ENCODE peak calls at places on chromosomes 16 and 17, in seven cellular contexts. A is stimulated activated naive CD8-positive, alpha-beta T cell treated with anti-CD3 and anti-CD28 coated beads, Interleukin-15, Interleukin-2, amounts not matched to agents 100 U/mL and 50 U/mL, for 24 hours; F is activated naive CD8-positive, alpha-beta T cell treated with anti-CD3 and anti-CD28 coated beads for 36 hours; I is RCC 7860; B is stimulated activated CD4-positive, alpha-beta T cell treated with anti-CD3 and anti-CD28 coated beads, TNF-alpha, amount 100 ng/mL, for 24 hours; E is MM.1S; R is thyroid gland. Z is an unnamed sample.

GRCh38 chr16:70653809-70654771 is 7.7 kb downstream of the IL34 start:
- DNase-seq in A (peak), F (peak), I (peak), B (peak), E (peak), R (peak), Z (peak)

GRCh38 chr16:74297296-74297665 is 667 bp downstream of the PSMD7 start:
- DNase-seq in A (peak), F (peak), I (no peak), B (peak), E (peak), R (no peak), Z (peak)

GRCh38 chr17:29237476-29238132 is 9.1 kb upstream of the CRYBA1 start:
- DNase-seq in A (no peak), F (no peak), I (peak), B (no peak), E (no peak), R (no peak), Z (no peak)

GRCh38 chr17:48995871-48996695 is 1.1 kb upstream of the IGF2BP1 start:
- DNase-seq in A (no peak), F (peak), I (no peak), B (no peak), E (no peak), R (no peak), Z (peak)

GRCh38 chr17:58658804-58659713 is 32.8 kb downstream of the TEX14 start:
- DNase-seq in A (peak), F (peak), I (peak), B (peak), E (peak), R (peak), Z (peak)

GRCh38 chr17:47257651-47258339 is 4.2 kb downstream of the ITGB3 start:
- DNase-seq in A (no peak), F (no peak), I (peak), B (no peak), E (no peak), R (peak), Z (no peak)

GRCh38 chr16:84751947-84752346 is 52.1 kb downstream of the USP10 start:
- DNase-seq in A (peak), F (peak), I (no peak), B (peak), E (peak), R (no peak), Z (peak)

GRCh38 chr16:58426095-58426494 is 33.8 kb downstream of the GINS3 start:
- DNase-seq in A (peak), F (peak), I (no peak), B (peak), E (peak), R (no peak), Z (peak)

GRCh38 chr16:86723699-86724098 is 145.3 kb downstream of the FOXL1 start:
- DNase-seq in A (no peak), F (no peak), I (no peak), B (no peak), E (no peak), R (no peak), Z (no peak)

GRCh38 chr16:54290203-54291106 is 3.9 kb upstream of the IRX3 start:
- DNase-seq in A (no peak), F (no peak), I (no peak), B (no peak), E (no peak), R (peak), Z (no peak)

GRCh38 chr16:1152651-1153259 is at the start of gene CACNA1H:
- DNase-seq in A (peak), F (peak), I (no peak), B (peak), E (no peak), R (no peak), Z (no peak)

GRCh38 chr17:5209396-5209795 is 17.7 kb upstream of the ZNF594 start:
- DNase-seq in A (no peak), F (no peak), I (no peak), B (no peak), E (no peak), R (no peak), Z (no peak)

GRCh38 chr17:17750881-17751280 is 69.6 kb downstream of the RAI1 start:
- DNase-seq in A (peak), F (peak), I (no peak), B (peak), E (no peak), R (no peak), Z (peak)

GRCh38 chr16:57185446-57185944 is 344 bp downstream of the PSME3IP1 start:
- DNase-seq in A (no peak), F (no peak), I (peak), B (no peak), E (no peak), R (peak), Z (no peak)

GRCh38 chr17:83177611-83178532 is 98.5 kb downstream of the METRNL start:
- DNase-seq in A (peak), F (no peak), I (no peak), B (no peak), E (no peak), R (no peak), Z (peak)

GRCh38 chr16:24085665-24086064 is 170.5 kb upstream of the CACNG3 start:
- DNase-seq in A (no peak), F (no peak), I (no peak), B (no peak), E (no peak), R (no peak), Z (no peak)

GRCh38 chr16:19165101-19165500 is 2.9 kb upstream of the SYT17 start:
- DNase-seq in A (no peak), F (no peak), I (no peak), B (no peak), E (no peak), R (no peak), Z (no peak)

GRCh38 chr17:8185580-8186445 is 4.2 kb downstream of the BORCS6 start:
- DNase-seq in A (peak), F (peak), I (peak), B (peak), E (peak), R (peak), Z (peak)

GRCh38 chr17:27810211-27810901 is 10.0 kb upstream of the NOS2 start:
- DNase-seq in A (peak), F (peak), I (no peak), B (peak), E (peak), R (no peak), Z (peak)

GRCh38 chr17:27446569-27447301 is 9.5 kb upstream of the KSR1 start:
- DNase-seq in A (no peak), F (no peak), I (peak), B (no peak), E (no peak), R (no peak), Z (no peak)

GRCh38 chr16:9134739-9135138 is 43.3 kb downstream of the HAPSTR1 start:
- DNase-seq in A (peak), F (peak), I (peak), B (peak), E (peak), R (peak), Z (peak)

GRCh38 chr17:48989100-48989499 is 8.1 kb upstream of the IGF2BP1 start:
- DNase-seq in A (no peak), F (no peak), I (no peak), B (no peak), E (no peak), R (no peak), Z (no peak)

GRCh38 chr17:61380836-61381525 is 18.7 kb upstream of the TBX2 start:
- DNase-seq in A (no peak), F (no peak), I (no peak), B (no peak), E (no peak), R (no peak), Z (no peak)

GRCh38 chr17:61770752-61771533 is 92.4 kb downstream of the BRIP1 start:
- DNase-seq in A (no peak), F (no peak), I (no peak), B (no peak), E (no peak), R (no peak), Z (no peak)

GRCh38 chr16:74984194-74984669 is 691 bp downstream of the WDR59 start:
- DNase-seq in A (no peak), F (peak), I (no peak), B (no peak), E (no peak), R (peak), Z (no peak)

GRCh38 chr16:85019659-85020245 is 7.8 kb upstream of the KIAA0513 start:
- DNase-seq in A (no peak), F (no peak), I (no peak), B (no peak), E (peak), R (peak), Z (no peak)

GRCh38 chr17:81860756-81861568 is 627 bp upstream of the P4HB start:
- DNase-seq in A (peak), F (peak), I (peak), B (peak), E (peak), R (peak), Z (peak)